ENCODE peak calls at places on chromosome 3, in ten cellular contexts. One of them, this sample, is unnamed. For H3K4me1, the result is how much of the 10 kb centered on the place peaks cover.

GRCh38 chr3:143311096-143311495 is 191.5 kb downstream of the CHST2 start:
- DNase-seq in neuronal stem cell: no peak
- DNase-seq in PC-3: no peak
- DNase-seq in CD8-positive, alpha-beta T cell: no peak
- DNase-seq in mammary epithelial cell: no peak
- DNase-seq in foreskin keratinocyte: no peak
- DNase-seq in lower lobe of right lung: no peak
- DNase-seq in thyroid gland: no peak
- DNase-seq in heart left ventricle: no peak
- DNase-seq in adrenal gland: no peak
- DNase-seq in this sample: no peak

GRCh38 chr3:115713247-115713646 is 89.9 kb downstream of the GAP43 start:
- DNase-seq in adrenal gland: peak
- DNase-seq in CD8-positive, alpha-beta T cell: no peak
- DNase-seq in thyroid gland: no peak
- DNase-seq in heart left ventricle: no peak
- DNase-seq in mammary epithelial cell: no peak
- DNase-seq in lower lobe of right lung: peak
- DNase-seq in PC-3: no peak
- DNase-seq in neuronal stem cell: no peak
- DNase-seq in foreskin keratinocyte: no peak
- DNase-seq in this sample: peak

GRCh38 chr3:36932979-36933378 is 11.9 kb downstream of the TRANK1 start:
- DNase-seq in foreskin keratinocyte: no peak
- DNase-seq in CD8-positive, alpha-beta T cell: no peak
- DNase-seq in thyroid gland: no peak
- DNase-seq in PC-3: no peak
- DNase-seq in adrenal gland: no peak
- DNase-seq in lower lobe of right lung: no peak
- DNase-seq in mammary epithelial cell: no peak
- DNase-seq in heart left ventricle: no peak
- DNase-seq in neuronal stem cell: no peak
- DNase-seq in this sample: no peak

GRCh38 chr3:11145888-11146287 is 8.4 kb upstream of the HRH1 start:
- DNase-seq in mammary epithelial cell: peak
- DNase-seq in CD8-positive, alpha-beta T cell: no peak
- DNase-seq in PC-3: peak
- DNase-seq in adrenal gland: no peak
- DNase-seq in lower lobe of right lung: no peak
- DNase-seq in heart left ventricle: no peak
- DNase-seq in neuronal stem cell: no peak
- DNase-seq in thyroid gland: no peak
- DNase-seq in foreskin keratinocyte: peak
- DNase-seq in this sample: no peak

GRCh38 chr3:12409625-12410596 is 74.4 kb upstream of the TSEN2 start:
- DNase-seq in foreskin keratinocyte: no peak
- DNase-seq in thyroid gland: no peak
- DNase-seq in neuronal stem cell: no peak
- DNase-seq in heart left ventricle: no peak
- DNase-seq in mammary epithelial cell: no peak
- DNase-seq in PC-3: no peak
- DNase-seq in adrenal gland: no peak
- DNase-seq in lower lobe of right lung: no peak
- DNase-seq in CD8-positive, alpha-beta T cell: no peak
- DNase-seq in this sample: no peak

GRCh38 chr3:156723182-156723619 is 48.8 kb downstream of the TIPARP start:
- DNase-seq in CD8-positive, alpha-beta T cell: no peak
- DNase-seq in PC-3: no peak
- DNase-seq in lower lobe of right lung: no peak
- DNase-seq in adrenal gland: no peak
- DNase-seq in thyroid gland: no peak
- DNase-seq in mammary epithelial cell: peak
- DNase-seq in neuronal stem cell: no peak
- DNase-seq in heart left ventricle: no peak
- DNase-seq in foreskin keratinocyte: no peak
- DNase-seq in this sample: peak

GRCh38 chr3:10467204-10467603 is 38.2 kb downstream of the ATP2B2 start:
- DNase-seq in lower lobe of right lung: no peak
- DNase-seq in heart left ventricle: no peak
- DNase-seq in neuronal stem cell: no peak
- DNase-seq in mammary epithelial cell: no peak
- DNase-seq in thyroid gland: no peak
- DNase-seq in PC-3: no peak
- DNase-seq in foreskin keratinocyte: no peak
- DNase-seq in CD8-positive, alpha-beta T cell: no peak
- DNase-seq in adrenal gland: no peak
- DNase-seq in this sample: no peak

GRCh38 chr3:24123596-24123995 is 178.5 kb downstream of the NR1D2 start:
- DNase-seq in adrenal gland: no peak
- DNase-seq in PC-3: peak
- DNase-seq in mammary epithelial cell: no peak
- DNase-seq in thyroid gland: no peak
- DNase-seq in heart left ventricle: no peak
- DNase-seq in neuronal stem cell: no peak
- DNase-seq in lower lobe of right lung: no peak
- DNase-seq in foreskin keratinocyte: no peak
- DNase-seq in CD8-positive, alpha-beta T cell: no peak
- DNase-seq in this sample: no peak

GRCh38 chr3:156553705-156554356 is 1.1 kb downstream of the SSR3 start:
- DNase-seq in CD8-positive, alpha-beta T cell: no peak
- DNase-seq in thyroid gland: no peak
- DNase-seq in neuronal stem cell: no peak
- DNase-seq in foreskin keratinocyte: no peak
- DNase-seq in mammary epithelial cell: peak
- DNase-seq in lower lobe of right lung: no peak
- DNase-seq in heart left ventricle: no peak
- DNase-seq in adrenal gland: no peak
- DNase-seq in PC-3: peak
- DNase-seq in this sample: no peak

GRCh38 chr3:23484386-23484785 is 281.3 kb downstream of the UBE2E2 start:
- DNase-seq in adrenal gland: no peak
- DNase-seq in heart left ventricle: no peak
- DNase-seq in CD8-positive, alpha-beta T cell: no peak
- DNase-seq in foreskin keratinocyte: no peak
- DNase-seq in PC-3: no peak
- DNase-seq in thyroid gland: no peak
- DNase-seq in lower lobe of right lung: no peak
- DNase-seq in mammary epithelial cell: no peak
- DNase-seq in neuronal stem cell: no peak
- DNase-seq in this sample: no peak

GRCh38 chr3:112519424-112520001 is 20.2 kb upstream of the BTLA start:
- DNase-seq in thyroid gland: no peak
- DNase-seq in CD8-positive, alpha-beta T cell: no peak
- DNase-seq in foreskin keratinocyte: peak
- DNase-seq in adrenal gland: no peak
- DNase-seq in neuronal stem cell: peak
- DNase-seq in heart left ventricle: peak
- DNase-seq in PC-3: peak
- DNase-seq in lower lobe of right lung: no peak
- DNase-seq in mammary epithelial cell: peak
- DNase-seq in this sample: no peak

GRCh38 chr3:81242871-81243270 is 518.6 kb downstream of the GBE1 start:
- DNase-seq in heart left ventricle: no peak
- DNase-seq in mammary epithelial cell: no peak
- DNase-seq in CD8-positive, alpha-beta T cell: no peak
- DNase-seq in foreskin keratinocyte: no peak
- DNase-seq in PC-3: peak
- DNase-seq in thyroid gland: no peak
- DNase-seq in neuronal stem cell: no peak
- DNase-seq in adrenal gland: no peak
- DNase-seq in lower lobe of right lung: no peak
- DNase-seq in this sample: no peak

GRCh38 chr3:127177226-127177625 is 15.7 kb upstream of the PRR23E start:
- DNase-seq in thyroid gland: no peak
- DNase-seq in CD8-positive, alpha-beta T cell: no peak
- DNase-seq in PC-3: peak
- DNase-seq in lower lobe of right lung: no peak
- DNase-seq in foreskin keratinocyte: no peak
- DNase-seq in mammary epithelial cell: no peak
- DNase-seq in neuronal stem cell: no peak
- DNase-seq in adrenal gland: no peak
- DNase-seq in heart left ventricle: no peak
- DNase-seq in this sample: no peak

GRCh38 chr3:187748050-187748481 is 2.8 kb upstream of the BCL6 start:
- DNase-seq in lower lobe of right lung: peak
- DNase-seq in foreskin keratinocyte: no peak
- DNase-seq in neuronal stem cell: peak
- DNase-seq in thyroid gland: peak
- DNase-seq in adrenal gland: peak
- DNase-seq in PC-3: peak
- DNase-seq in mammary epithelial cell: peak
- DNase-seq in CD8-positive, alpha-beta T cell: peak
- DNase-seq in heart left ventricle: peak
- DNase-seq in this sample: peak

GRCh38 chr3:160140756-160141155 is 84.5 kb upstream of the C3orf80 start:
- DNase-seq in adrenal gland: no peak
- DNase-seq in CD8-positive, alpha-beta T cell: no peak
- DNase-seq in neuronal stem cell: no peak
- DNase-seq in thyroid gland: no peak
- DNase-seq in PC-3: no peak
- DNase-seq in heart left ventricle: no peak
- DNase-seq in mammary epithelial cell: no peak
- DNase-seq in foreskin keratinocyte: no peak
- DNase-seq in lower lobe of right lung: no peak
- DNase-seq in this sample: no peak

GRCh38 chr3:160141485-160142185 is 83.6 kb upstream of the C3orf80 start:
- DNase-seq in lower lobe of right lung: no peak
- DNase-seq in CD8-positive, alpha-beta T cell: no peak
- DNase-seq in heart left ventricle: no peak
- DNase-seq in mammary epithelial cell: no peak
- DNase-seq in adrenal gland: no peak
- DNase-seq in thyroid gland: no peak
- DNase-seq in PC-3: no peak
- DNase-seq in foreskin keratinocyte: no peak
- DNase-seq in neuronal stem cell: no peak
- DNase-seq in this sample: no peak

GRCh38 chr3:160143482-160143881 is 81.7 kb upstream of the C3orf80 start:
- DNase-seq in foreskin keratinocyte: no peak
- DNase-seq in thyroid gland: no peak
- DNase-seq in lower lobe of right lung: no peak
- DNase-seq in adrenal gland: no peak
- DNase-seq in mammary epithelial cell: no peak
- DNase-seq in heart left ventricle: no peak
- DNase-seq in CD8-positive, alpha-beta T cell: no peak
- DNase-seq in PC-3: no peak
- DNase-seq in neuronal stem cell: no peak
- DNase-seq in this sample: no peak
- H3K27ac ChIP-seq in foreskin keratinocyte: no peak
- H3K27ac ChIP-seq in thyroid gland: no peak
- H3K27ac ChIP-seq in lower lobe of right lung: no peak
- H3K27ac ChIP-seq in adrenal gland: no peak
- H3K27ac ChIP-seq in mammary epithelial cell: no peak
- H3K27ac ChIP-seq in heart left ventricle: no peak
- H3K27ac ChIP-seq in CD8-positive, alpha-beta T cell: no peak
- H3K27ac ChIP-seq in PC-3: no peak
- H3K27ac ChIP-seq in neuronal stem cell: no peak
- H3K27ac ChIP-seq in this sample: no peak

DNA sequence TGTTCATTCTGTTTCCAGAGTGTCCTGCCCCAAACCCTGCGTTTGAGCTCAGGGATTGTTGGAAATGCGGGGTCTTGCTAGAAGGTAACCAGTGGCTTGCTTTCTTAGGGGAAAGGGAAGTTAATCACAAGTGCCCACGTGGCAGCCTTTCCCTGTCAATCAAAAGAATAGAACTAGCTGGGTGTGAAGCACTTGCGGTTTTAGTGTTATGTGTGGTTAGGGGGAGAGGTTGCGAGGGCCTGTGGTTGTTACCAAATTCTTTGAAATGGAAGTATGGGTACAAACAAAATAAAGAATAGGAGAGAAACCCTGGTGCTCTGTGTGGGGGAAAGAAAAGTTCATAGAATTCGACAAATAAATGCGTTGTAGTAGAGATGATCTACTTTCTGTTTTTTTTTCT is 67.6 kb downstream of the FNDC3B start:
- DNase-seq in adrenal gland: peak
- DNase-seq in PC-3: no peak
- DNase-seq in mammary epithelial cell: no peak
- DNase-seq in lower lobe of right lung: peak
- DNase-seq in heart left ventricle: peak
- DNase-seq in foreskin keratinocyte: no peak
- DNase-seq in thyroid gland: peak
- DNase-seq in CD8-positive, alpha-beta T cell: peak
- DNase-seq in neuronal stem cell: no peak
- DNase-seq in this sample: peak
- H3K4me1 ChIP-seq in adrenal gland: under half
- H3K4me1 ChIP-seq in PC-3: under half
- H3K4me1 ChIP-seq in mammary epithelial cell: half or more
- H3K4me1 ChIP-seq in lower lobe of right lung: half or more
- H3K4me1 ChIP-seq in heart left ventricle: half or more
- H3K4me1 ChIP-seq in foreskin keratinocyte: under half
- H3K4me1 ChIP-seq in thyroid gland: half or more
- H3K4me1 ChIP-seq in CD8-positive, alpha-beta T cell: half or more
- H3K4me1 ChIP-seq in neuronal stem cell: under half
- H3K4me1 ChIP-seq in this sample: under half

GRCh38 chr3:177928156-177928555 is 608.1 kb upstream of the KCNMB2 start:
- DNase-seq in neuronal stem cell: no peak
- DNase-seq in foreskin keratinocyte: peak
- DNase-seq in heart left ventricle: no peak
- DNase-seq in CD8-positive, alpha-beta T cell: no peak
- DNase-seq in PC-3: peak
- DNase-seq in thyroid gland: no peak
- DNase-seq in mammary epithelial cell: peak
- DNase-seq in lower lobe of right lung: no peak
- DNase-seq in adrenal gland: no peak
- DNase-seq in this sample: no peak
- H3K27ac ChIP-seq in neuronal stem cell: no peak
- H3K27ac ChIP-seq in foreskin keratinocyte: peak
- H3K27ac ChIP-seq in heart left ventricle: no peak
- H3K27ac ChIP-seq in CD8-positive, alpha-beta T cell: no peak
- H3K27ac ChIP-seq in PC-3: peak
- H3K27ac ChIP-seq in thyroid gland: no peak
- H3K27ac ChIP-seq in mammary epithelial cell: peak
- H3K27ac ChIP-seq in lower lobe of right lung: no peak
- H3K27ac ChIP-seq in adrenal gland: no peak
- H3K27ac ChIP-seq in this sample: no peak

GRCh38 chr3:193878051-193878838 is 257.7 kb upstream of the HES1 start:
- DNase-seq in mammary epithelial cell: no peak
- DNase-seq in neuronal stem cell: no peak
- DNase-seq in PC-3: peak
- DNase-seq in CD8-positive, alpha-beta T cell: no peak
- DNase-seq in thyroid gland: no peak
- DNase-seq in adrenal gland: no peak
- DNase-seq in lower lobe of right lung: no peak
- DNase-seq in foreskin keratinocyte: no peak
- DNase-seq in heart left ventricle: no peak
- DNase-seq in this sample: no peak
- H3K4me1 ChIP-seq in mammary epithelial cell: under half
- H3K4me1 ChIP-seq in neuronal stem cell: under half
- H3K4me1 ChIP-seq in PC-3: under half
- H3K4me1 ChIP-seq in CD8-positive, alpha-beta T cell: under half
- H3K4me1 ChIP-seq in thyroid gland: under half
- H3K4me1 ChIP-seq in adrenal gland: under half
- H3K4me1 ChIP-seq in lower lobe of right lung: under half
- H3K4me1 ChIP-seq in foreskin keratinocyte: under half
- H3K4me1 ChIP-seq in heart left ventricle: under half
- H3K4me1 ChIP-seq in this sample: under half

DNA sequence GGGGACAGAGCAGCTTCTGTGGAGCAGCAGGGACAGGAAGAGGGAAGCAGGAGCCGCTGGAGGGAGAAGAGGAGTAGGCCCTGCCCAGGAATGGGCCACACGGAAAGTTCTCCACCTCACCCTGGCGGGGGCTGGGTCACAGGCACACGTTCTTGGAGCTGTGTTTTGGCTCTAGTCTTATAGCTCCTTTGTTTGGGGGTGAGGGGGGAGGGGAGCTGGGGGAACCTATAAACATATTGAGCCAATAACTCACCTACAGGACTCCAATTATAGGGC is 508.6 kb downstream of the SHQ1 start:
- DNase-seq in mammary epithelial cell: no peak
- DNase-seq in adrenal gland: no peak
- DNase-seq in thyroid gland: no peak
- DNase-seq in CD8-positive, alpha-beta T cell: no peak
- DNase-seq in heart left ventricle: no peak
- DNase-seq in PC-3: no peak
- DNase-seq in lower lobe of right lung: no peak
- DNase-seq in neuronal stem cell: no peak
- DNase-seq in foreskin keratinocyte: no peak
- DNase-seq in this sample: no peak
- H3K27ac ChIP-seq in mammary epithelial cell: peak
- H3K27ac ChIP-seq in adrenal gland: peak
- H3K27ac ChIP-seq in thyroid gland: no peak
- H3K27ac ChIP-seq in CD8-positive, alpha-beta T cell: no peak
- H3K27ac ChIP-seq in heart left ventricle: no peak
- H3K27ac ChIP-seq in PC-3: peak
- H3K27ac ChIP-seq in lower lobe of right lung: no peak
- H3K27ac ChIP-seq in neuronal stem cell: no peak
- H3K27ac ChIP-seq in foreskin keratinocyte: peak
- H3K27ac ChIP-seq in this sample: no peak

This sample was measured in right cardiac atrium.